ENCODE peak calls at places on chromosomes 2 and 18, in five cellular contexts. One of them, this sample, is unnamed.

GRCh38 chr2:33216508-33217182 is 259.8 kb upstream of the RASGRP3 start:
- DNase-seq in GM12878: no peak
- DNase-seq in HepG2: no peak
- DNase-seq in K562: no peak
- DNase-seq in SK-N-SH: no peak
- DNase-seq in this sample: no peak

GRCh38 chr2:218396688-218397501 is 2.8 kb upstream of the CTDSP1 start:
- DNase-seq in HepG2: peak
- DNase-seq in GM12878: no peak
- DNase-seq in K562: peak
- DNase-seq in SK-N-SH: peak
- DNase-seq in this sample: peak

GRCh38 chr18:8895987-8896619 is 190.7 kb downstream of the MTCL1 start:
- DNase-seq in K562: no peak
- DNase-seq in HepG2: no peak
- DNase-seq in SK-N-SH: no peak
- DNase-seq in GM12878: no peak
- DNase-seq in this sample: no peak

GRCh38 chr18:22703883-22704626 is 229.1 kb upstream of the RBBP8 start:
- DNase-seq in GM12878: no peak
- DNase-seq in SK-N-SH: peak
- DNase-seq in K562: peak
- DNase-seq in HepG2: peak
- DNase-seq in this sample: no peak

GRCh38 chr2:134144651-134145050 is 109.2 kb upstream of the MGAT5 start:
- DNase-seq in HepG2: no peak
- DNase-seq in SK-N-SH: no peak
- DNase-seq in K562: no peak
- DNase-seq in GM12878: no peak
- DNase-seq in this sample: no peak

GRCh38 chr2:53259395-53260009 is 508.1 kb upstream of the CHAC2 start:
- DNase-seq in HepG2: no peak
- DNase-seq in SK-N-SH: no peak
- DNase-seq in K562: no peak
- DNase-seq in GM12878: no peak
- DNase-seq in this sample: no peak

GRCh38 chr2:12769492-12770105 is 52.9 kb downstream of the TRIB2 start:
- DNase-seq in HepG2: no peak
- DNase-seq in SK-N-SH: no peak
- DNase-seq in K562: no peak
- DNase-seq in GM12878: no peak
- DNase-seq in this sample: no peak

GRCh38 chr2:42935692-42936631 is 143.6 kb upstream of the HAAO start:
- DNase-seq in GM12878: no peak
- DNase-seq in HepG2: no peak
- DNase-seq in K562: no peak
- DNase-seq in SK-N-SH: no peak
- DNase-seq in this sample: no peak

GRCh38 chr2:224650815-224651439 is 65.2 kb downstream of the CCDC195 start:
- DNase-seq in K562: peak
- DNase-seq in HepG2: peak
- DNase-seq in SK-N-SH: peak
- DNase-seq in GM12878: no peak
- DNase-seq in this sample: no peak

GRCh38 chr2:11097038-11097720 is 58.1 kb upstream of the SLC66A3 start:
- DNase-seq in SK-N-SH: no peak
- DNase-seq in K562: no peak
- DNase-seq in HepG2: no peak
- DNase-seq in GM12878: no peak
- DNase-seq in this sample: no peak

GRCh38 chr2:239065537-239065936 is 217.7 kb downstream of the TWIST2 start:
- DNase-seq in HepG2: no peak
- DNase-seq in SK-N-SH: peak
- DNase-seq in K562: no peak
- DNase-seq in GM12878: no peak
- DNase-seq in this sample: no peak

GRCh38 chr2:32746554-32747133 is 118.8 kb downstream of the TTC27 start:
- DNase-seq in GM12878: no peak
- DNase-seq in HepG2: no peak
- DNase-seq in K562: no peak
- DNase-seq in SK-N-SH: no peak
- DNase-seq in this sample: no peak

GRCh38 chr2:123200035-123200434 is 825.1 kb upstream of the CNTNAP5 start:
- DNase-seq in HepG2: no peak
- DNase-seq in SK-N-SH: no peak
- DNase-seq in K562: no peak
- DNase-seq in GM12878: no peak
- DNase-seq in this sample: no peak

GRCh38 chr18:31325051-31325450 is 7.1 kb downstream of the DSG1 start:
- DNase-seq in K562: no peak
- DNase-seq in SK-N-SH: no peak
- DNase-seq in GM12878: no peak
- DNase-seq in HepG2: no peak
- DNase-seq in this sample: no peak

GRCh38 chr18:61554117-61554776 is 221.0 kb downstream of the CDH20 start:
- DNase-seq in SK-N-SH: no peak
- DNase-seq in K562: no peak
- DNase-seq in GM12878: no peak
- DNase-seq in HepG2: no peak
- DNase-seq in this sample: no peak

GRCh38 chr2:151862688-151863087 is 34.5 kb upstream of the ARL5A start:
- DNase-seq in GM12878: peak
- DNase-seq in SK-N-SH: no peak
- DNase-seq in K562: no peak
- DNase-seq in HepG2: no peak
- DNase-seq in this sample: no peak

GRCh38 chr2:1047485-1047884 is 96.8 kb downstream of the SNTG2 start:
- DNase-seq in HepG2: peak
- DNase-seq in K562: no peak
- DNase-seq in GM12878: no peak
- DNase-seq in SK-N-SH: no peak
- DNase-seq in this sample: no peak

GRCh38 chr2:18910843-18911242 is 321.5 kb upstream of the NT5C1B start:
- DNase-seq in K562: no peak
- DNase-seq in GM12878: no peak
- DNase-seq in HepG2: no peak
- DNase-seq in SK-N-SH: no peak
- DNase-seq in this sample: no peak

GRCh38 chr2:8157621-8158020 is 524.2 kb upstream of the ID2 start:
- DNase-seq in HepG2: no peak
- DNase-seq in SK-N-SH: no peak
- DNase-seq in K562: no peak
- DNase-seq in GM12878: no peak
- DNase-seq in this sample: no peak

GRCh38 chr2:20490300-20491181 is 43.7 kb downstream of the RHOB start:
- DNase-seq in K562: no peak
- DNase-seq in SK-N-SH: no peak
- DNase-seq in GM12878: no peak
- DNase-seq in HepG2: no peak
- DNase-seq in this sample: no peak

GRCh38 chr2:219737270-219737691 is 109.9 kb downstream of the SLC4A3 start:
- DNase-seq in HepG2: no peak
- DNase-seq in SK-N-SH: no peak
- DNase-seq in K562: no peak
- DNase-seq in GM12878: no peak
- DNase-seq in this sample: no peak

GRCh38 chr2:1708476-1709334 is 35.6 kb downstream of the PXDN start:
- DNase-seq in SK-N-SH: peak
- DNase-seq in K562: no peak
- DNase-seq in GM12878: no peak
- DNase-seq in HepG2: no peak
- DNase-seq in this sample: no peak

GRCh38 chr18:7945882-7946281 is 378.8 kb downstream of the PTPRM start:
- DNase-seq in GM12878: no peak
- DNase-seq in HepG2: peak
- DNase-seq in SK-N-SH: no peak
- DNase-seq in K562: no peak
- DNase-seq in this sample: no peak

GRCh38 chr2:31142106-31142505 is 3.9 kb upstream of the GALNT14 start:
- DNase-seq in K562: no peak
- DNase-seq in SK-N-SH: no peak
- DNase-seq in HepG2: no peak
- DNase-seq in GM12878: no peak
- DNase-seq in this sample: no peak

GRCh38 chr2:7429733-7430132 is 512.5 kb downstream of the RNF144A start:
- DNase-seq in HepG2: no peak
- DNase-seq in SK-N-SH: no peak
- DNase-seq in K562: no peak
- DNase-seq in GM12878: no peak
- DNase-seq in this sample: no peak

GRCh38 chr2:20483496-20483895 is 36.6 kb downstream of the RHOB start:
- DNase-seq in SK-N-SH: no peak
- DNase-seq in HepG2: no peak
- DNase-seq in GM12878: no peak
- DNase-seq in K562: no peak
- DNase-seq in this sample: no peak

GRCh38 chr2:39718483-39718882 is 52.8 kb downstream of the TMEM178A start:
- DNase-seq in HepG2: peak
- DNase-seq in GM12878: no peak
- DNase-seq in K562: no peak
- DNase-seq in SK-N-SH: no peak
- DNase-seq in this sample: no peak

GRCh38 chr18:14089781-14090180 is 42.5 kb downstream of the ZNF519 start:
- DNase-seq in SK-N-SH: no peak
- DNase-seq in K562: no peak
- DNase-seq in HepG2: no peak
- DNase-seq in GM12878: no peak
- DNase-seq in this sample: no peak

GRCh38 chr2:184372484-184372883 is 225.8 kb upstream of the ZNF804A start:
- DNase-seq in K562: no peak
- DNase-seq in GM12878: no peak
- DNase-seq in SK-N-SH: no peak
- DNase-seq in HepG2: no peak
- DNase-seq in this sample: no peak

GRCh38 chr2:235263205-235264120 is 230.4 kb upstream of the AGAP1 start:
- DNase-seq in SK-N-SH: peak
- DNase-seq in HepG2: peak
- DNase-seq in K562: peak
- DNase-seq in GM12878: no peak
- DNase-seq in this sample: no peak

GRCh38 chr2:45992021-45992745 is 305.0 kb upstream of the EPAS1 start:
- DNase-seq in GM12878: no peak
- DNase-seq in SK-N-SH: no peak
- DNase-seq in HepG2: peak
- DNase-seq in K562: no peak
- DNase-seq in this sample: peak

GRCh38 chr18:75489493-75490190 is 62.1 kb upstream of the SMIM21 start:
- DNase-seq in K562: no peak
- DNase-seq in GM12878: no peak
- DNase-seq in HepG2: peak
- DNase-seq in SK-N-SH: no peak
- DNase-seq in this sample: no peak

GRCh38 chr2:85288244-85288725 is 39.5 kb downstream of the TGOLN2 start:
- DNase-seq in SK-N-SH: no peak
- DNase-seq in K562: no peak
- DNase-seq in GM12878: no peak
- DNase-seq in HepG2: no peak
- DNase-seq in this sample: no peak

DNA sequence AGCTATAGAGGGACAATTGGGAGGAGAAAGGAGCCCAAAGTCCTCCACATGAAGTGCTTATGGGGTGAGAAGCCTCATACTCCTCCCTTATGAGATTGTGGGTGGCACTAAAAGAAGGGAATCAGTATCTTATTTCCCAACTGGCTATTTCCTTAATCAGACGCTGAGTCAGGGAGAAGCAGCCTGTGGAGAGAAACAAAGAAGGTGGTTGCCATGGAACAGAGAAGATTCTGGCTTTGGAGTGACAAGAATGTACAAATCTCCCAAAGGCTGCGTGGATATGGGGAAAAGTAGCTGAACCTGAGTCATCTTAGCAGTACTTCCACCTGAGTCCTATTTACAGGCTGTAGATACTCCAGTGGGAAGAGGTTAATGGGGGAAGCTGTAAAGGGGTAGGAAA is 115.8 kb upstream of the CWC22 start:
- DNase-seq in GM12878: no peak
- DNase-seq in HepG2: no peak
- DNase-seq in SK-N-SH: no peak
- DNase-seq in K562: no peak
- DNase-seq in this sample: no peak
- TF ChIP-seq GABPA in GM12878: no peak
- TF ChIP-seq GABPA in HepG2: no peak
- TF ChIP-seq GABPA in SK-N-SH: no peak
- TF ChIP-seq GABPA in K562: no peak
- TF ChIP-seq GABPA in this sample: no peak

DNA sequence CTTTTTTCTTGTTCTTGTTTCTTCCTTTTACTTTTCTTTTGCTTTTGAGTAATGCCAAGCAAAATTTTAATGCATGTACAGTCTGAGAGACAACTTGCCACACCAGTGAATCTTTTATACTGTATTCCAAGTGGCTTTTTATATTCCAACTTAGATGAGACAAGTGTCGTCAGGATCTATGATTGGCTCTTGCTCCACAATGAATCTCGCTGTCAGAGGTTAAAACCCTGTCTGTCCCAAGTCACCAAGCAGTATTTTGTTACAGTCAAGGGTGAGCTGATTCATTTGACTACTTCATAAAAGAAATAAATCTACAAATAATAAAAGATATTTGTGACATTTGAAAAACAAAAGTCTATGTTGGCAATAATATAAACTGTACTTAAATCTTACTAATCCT is at the start of gene MSTN:
- DNase-seq in GM12878: no peak
- DNase-seq in HepG2: no peak
- DNase-seq in K562: no peak
- DNase-seq in SK-N-SH: no peak
- DNase-seq in this sample: no peak
- H3K4me2 ChIP-seq in GM12878: no peak
- H3K4me2 ChIP-seq in HepG2: no peak
- H3K4me2 ChIP-seq in K562: no peak
- H3K4me2 ChIP-seq in SK-N-SH: no peak
- H3K4me2 ChIP-seq in this sample: no peak

DNA sequence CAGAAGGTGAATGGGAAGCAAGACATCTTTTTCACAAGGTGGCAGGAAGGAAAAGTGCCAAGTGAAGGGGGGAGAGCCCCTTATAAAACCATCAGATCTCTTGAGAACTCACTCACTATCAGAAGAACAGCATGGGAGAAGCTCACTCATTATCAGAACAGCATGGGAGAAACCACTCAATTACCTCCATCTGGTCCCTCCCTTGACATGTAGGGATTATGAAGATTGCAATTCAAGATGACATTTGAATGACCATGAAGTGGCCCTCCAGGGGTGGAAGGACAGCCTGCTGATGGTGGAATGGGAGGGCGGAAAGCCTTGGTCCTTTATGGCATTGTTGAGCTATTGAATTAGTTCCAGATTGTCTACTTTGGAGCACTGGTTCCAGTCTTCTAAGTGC is 413.0 kb upstream of the MEX3C start:
- DNase-seq in SK-N-SH: no peak
- DNase-seq in HepG2: no peak
- DNase-seq in GM12878: no peak
- DNase-seq in K562: no peak
- DNase-seq in this sample: no peak
- TF ChIP-seq GABPA in SK-N-SH: no peak
- TF ChIP-seq GABPA in HepG2: no peak
- TF ChIP-seq GABPA in GM12878: no peak
- TF ChIP-seq GABPA in K562: no peak
- TF ChIP-seq GABPA in this sample: no peak

GRCh38 chr2:160557903-160558302 is 64.3 kb upstream of the RBMS1 start:
- DNase-seq in SK-N-SH: no peak
- DNase-seq in GM12878: no peak
- DNase-seq in HepG2: no peak
- DNase-seq in K562: no peak
- DNase-seq in this sample: no peak
- H3K4me2 ChIP-seq in SK-N-SH: no peak
- H3K4me2 ChIP-seq in GM12878: no peak
- H3K4me2 ChIP-seq in HepG2: no peak
- H3K4me2 ChIP-seq in K562: no peak
- H3K4me2 ChIP-seq in this sample: no peak

GRCh38 chr18:36493349-36494281 is 196.1 kb downstream of the FHOD3 start:
- DNase-seq in SK-N-SH: no peak
- DNase-seq in K562: no peak
- DNase-seq in GM12878: no peak
- DNase-seq in HepG2: peak
- DNase-seq in this sample: no peak
- TF ChIP-seq GABPA in SK-N-SH: no peak
- TF ChIP-seq GABPA in K562: no peak
- TF ChIP-seq GABPA in GM12878: no peak
- TF ChIP-seq GABPA in HepG2: no peak
- TF ChIP-seq GABPA in this sample: no peak